ENCODE peak calls at places on chromosome 20, in five cellular contexts. I, D, B, R and L are unnamed samples.

GRCh38 chr20:57960803-57961575 is 251.2 kb upstream of the PMEPA1 start:
- DNase-seq in B (no peak), R (no peak), I (no peak), D (no peak), L (no peak)

GRCh38 chr20:25288291-25289181 is 40.7 kb downstream of the PYGB start:
- DNase-seq in R (no peak), I (peak; percentile 60), D (no peak), B (peak; percentile 36), L (no peak)

GRCh38 chr20:13545755-13546154 is 93.0 kb downstream of the TASP1 start:
- DNase-seq in I (no peak), D (no peak), B (no peak), R (no peak), L (no peak)

GRCh38 chr20:9285617-9286016 is 216.7 kb downstream of the PLCB4 start:
- DNase-seq in B (no peak), D (no peak), I (no peak), R (no peak), L (no peak)

GRCh38 chr20:35344354-35344837 is 52.2 kb upstream of the FAM83C start:
- DNase-seq in I (no peak), B (no peak), D (peak; percentile 57), R (no peak), L (no peak)

GRCh38 chr20:4449977-4450715 is 271.6 kb upstream of the PRND start:
- DNase-seq in B (no peak), R (no peak), I (no peak), D (no peak), L (no peak)

GRCh38 chr20:46353506-46354206 is 45.4 kb upstream of the CDH22 start:
- DNase-seq in R (no peak), B (no peak), I (no peak), D (no peak), L (no peak)

GRCh38 chr20:9400371-9401025 is 113.9 kb upstream of the LAMP5 start:
- DNase-seq in B (no peak), R (no peak), I (no peak), D (no peak), L (no peak)

GRCh38 chr20:59013959-59014608 is 5.1 kb upstream of the TUBB1 start:
- DNase-seq in D (no peak), B (peak; percentile 7), R (no peak), I (peak; percentile 33), L (no peak)

GRCh38 chr20:62702886-62703852 is 5.5 kb upstream of the NTSR1 start:
- DNase-seq in D (peak; percentile 99), I (peak; percentile 83), B (no peak), R (no peak), L (peak; percentile 73)

GRCh38 chr20:61976650-61977332 is 88.9 kb downstream of the TAF4 start:
- DNase-seq in D (no peak), I (no peak), B (no peak), R (no peak), L (no peak)

GRCh38 chr20:44615169-44615791 is 32.9 kb downstream of the PKIG start:
- DNase-seq in D (no peak), B (no peak), I (no peak), R (no peak), L (no peak)

GRCh38 chr20:49029203-49029602 is 16.9 kb upstream of the CSE1L start:
- DNase-seq in D (no peak), I (no peak), R (no peak), B (no peak), L (no peak)

GRCh38 chr20:53828673-53829085 is 235.0 kb upstream of the ZNF217 start:
- DNase-seq in D (peak; percentile 80), I (peak; percentile 69), R (no peak), B (no peak), L (peak; percentile 27)

GRCh38 chr20:14219801-14220461 is 117.5 kb downstream of the FLRT3 start:
- DNase-seq in R (no peak), B (no peak), D (peak; percentile 51), I (peak; percentile 48), L (peak; percentile 49)

GRCh38 chr20:13061381-13061780 is 52.6 kb downstream of the SPTLC3 start:
- DNase-seq in I (no peak), R (no peak), D (peak; percentile 26), B (no peak), L (no peak)

GRCh38 chr20:46580613-46581012 is 30.2 kb upstream of the OCSTAMP start:
- DNase-seq in B (no peak), R (no peak), D (no peak), I (peak; percentile 19), L (no peak)

GRCh38 chr20:25372584-25373336 is 17.9 kb downstream of the ABHD12 start:
- DNase-seq in R (no peak), I (no peak), B (no peak), D (peak; percentile 35), L (no peak)

GRCh38 chr20:1811621-1812498 is 83.3 kb upstream of the SIRPA start:
- DNase-seq in R (no peak), D (no peak), I (no peak), B (no peak), L (peak; percentile 47)

GRCh38 chr20:637559-637958 is 15.4 kb downstream of the SRXN1 start:
- DNase-seq in I (no peak), R (no peak), B (no peak), D (no peak), L (no peak)

GRCh38 chr20:35891375-35891774 is 62.9 kb downstream of the SCAND1 start:
- DNase-seq in R (no peak), B (no peak), D (no peak), I (no peak), L (no peak)

GRCh38 chr20:61780066-61780465 is 285.6 kb downstream of the TAF4 start:
- DNase-seq in B (no peak), I (no peak), R (no peak), D (no peak), L (no peak)

GRCh38 chr20:13868331-13868730 is 83.5 kb downstream of the NDUFAF5 start:
- DNase-seq in R (no peak), D (no peak), B (no peak), I (no peak), L (no peak)

GRCh38 chr20:44761423-44761822 is 15.8 kb downstream of the KCNK15 start:
- DNase-seq in R (no peak), I (no peak), B (no peak), D (no peak), L (no peak)

GRCh38 chr20:63177785-63178444 is 38.0 kb downstream of the YTHDF1 start:
- DNase-seq in B (no peak), I (no peak), R (no peak), D (no peak), L (no peak)

GRCh38 chr20:16061394-16061793 is 511.9 kb downstream of the KIF16B start:
- DNase-seq in R (no peak), I (no peak), B (no peak), D (no peak), L (no peak)

GRCh38 chr20:50111120-50111828 is 1.7 kb downstream of the UBE2V1 start:
- DNase-seq in D (peak; percentile 89), B (no peak), I (no peak), R (no peak), L (no peak)

GRCh38 chr20:15061061-15061430 is 723.6 kb upstream of the FLRT3 start:
- DNase-seq in I (no peak), B (no peak), R (no peak), D (no peak), L (no peak)

GRCh38 chr20:50313223-50313820 is 122.7 kb downstream of the CEBPB start:
- DNase-seq in I (no peak), D (peak; percentile 89), R (no peak), B (no peak), L (no peak)

GRCh38 chr20:57398231-57398821 is 7.1 kb downstream of the RBM38 start:
- DNase-seq in D (no peak), R (no peak), I (peak; percentile 89), B (peak; percentile 98), L (no peak)

DNA sequence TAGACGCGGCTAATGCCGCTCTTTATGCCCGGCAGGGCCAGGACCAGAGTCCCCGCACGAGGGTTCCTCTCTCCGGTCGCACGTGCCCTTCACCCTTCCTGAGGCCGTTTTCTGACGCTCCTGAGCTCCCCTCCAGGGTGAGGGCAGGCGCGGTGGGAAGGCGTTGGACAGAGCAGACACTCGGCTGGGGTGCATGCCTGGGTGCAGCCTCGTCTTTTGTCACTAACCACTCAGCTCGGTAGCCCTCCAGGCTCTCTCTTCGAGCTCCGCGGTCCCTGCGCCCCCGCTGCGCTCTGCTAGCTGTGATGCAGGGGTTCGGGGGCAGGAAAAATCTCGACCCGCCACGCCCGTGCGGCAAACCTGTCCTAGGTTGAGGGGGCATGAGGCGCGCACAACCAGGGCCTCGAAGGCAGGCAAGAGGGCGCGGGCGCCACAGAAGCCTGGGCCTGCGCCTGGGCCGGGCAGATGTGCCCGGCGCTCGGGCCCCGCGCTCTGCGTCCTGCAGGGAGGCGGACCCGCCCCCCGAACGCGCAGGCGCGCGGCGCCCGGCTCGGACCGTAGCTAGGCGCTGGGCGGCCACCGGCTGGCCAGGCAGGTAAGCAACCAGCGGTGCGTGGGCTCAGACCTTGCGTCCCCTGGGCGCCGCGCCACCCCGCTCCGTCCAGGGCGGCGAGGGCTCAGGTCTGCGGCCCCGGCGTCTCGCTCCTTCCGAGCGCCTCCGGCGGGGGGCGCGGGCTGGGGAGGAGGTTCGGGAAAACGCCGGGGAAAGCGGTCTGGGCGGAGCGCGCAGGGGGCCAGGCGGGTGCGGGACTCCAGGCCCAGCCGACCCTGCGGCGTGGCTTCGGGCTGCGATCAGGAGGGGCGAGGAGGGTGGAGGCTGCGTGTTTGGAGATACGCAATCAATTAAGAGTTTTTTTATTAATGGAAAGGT is at the start of gene L3MBTL1:
- DNase-seq in D (peak; percentile 90), I (no peak), R (peak; percentile 70), B (no peak), L (peak; percentile 89)
- TF ChIP-seq CTCF in D (peak; percentile 31), I (no peak), R (no peak), B (no peak), L (no peak)

DNA sequence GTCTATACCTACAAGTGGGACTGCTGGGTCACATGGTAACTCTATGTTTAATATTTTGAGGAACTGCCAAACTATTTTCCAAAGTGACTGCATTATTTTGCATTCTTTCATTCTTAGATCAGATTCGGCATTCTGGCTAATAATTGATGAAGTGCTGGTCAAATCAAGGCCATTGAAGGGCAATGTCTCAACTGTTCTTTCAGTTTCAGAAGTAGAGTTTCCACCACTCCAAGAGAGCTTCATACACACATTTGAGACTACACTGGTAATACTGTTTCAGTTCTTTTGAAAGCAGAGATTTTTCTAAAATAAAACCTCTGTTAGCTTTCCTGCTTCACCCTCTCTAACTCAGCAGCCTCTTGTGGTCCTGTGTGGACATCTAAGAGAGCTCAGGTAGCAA is 154.5 kb downstream of the CFAP61 start:
- DNase-seq in I (no peak), R (no peak), D (no peak), B (no peak), L (no peak)
- TF ChIP-seq CTCF in I (no peak), R (no peak), D (no peak), B (no peak), L (no peak)

DNA sequence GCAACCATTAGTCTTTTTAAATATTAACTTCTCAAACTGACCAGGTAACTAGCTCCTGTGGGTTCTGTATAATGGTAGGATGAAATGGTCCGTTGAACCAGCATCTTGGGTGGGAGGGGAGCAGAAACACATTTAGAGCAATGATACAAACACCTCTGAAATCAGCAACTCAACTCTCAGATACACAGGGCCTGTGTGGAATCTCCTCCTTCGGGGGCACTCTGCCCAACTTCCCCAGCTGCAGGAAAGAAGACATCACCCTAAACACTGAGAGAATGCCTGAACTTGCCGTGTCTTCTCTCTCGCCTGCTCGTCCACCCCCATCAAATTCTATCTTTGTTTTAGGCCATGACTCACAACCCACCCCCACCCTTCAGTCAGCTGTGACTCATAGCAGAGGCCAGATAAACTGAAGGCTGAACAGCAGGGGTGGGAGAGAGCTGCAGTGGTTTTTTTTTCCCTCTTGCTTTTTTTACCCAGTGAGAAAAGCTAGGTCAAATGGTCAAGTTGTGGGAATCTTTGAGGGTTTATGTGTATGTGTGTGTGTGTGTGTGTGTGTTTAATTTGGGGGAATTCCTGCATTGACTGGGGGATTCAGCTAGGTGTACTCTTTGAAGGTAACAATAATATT is 593.4 kb upstream of the JAG1 start:
- DNase-seq in B (no peak), I (no peak), D (peak; percentile 99), R (peak; percentile 62), L (peak; percentile 52)
- TF ChIP-seq CTCF in B (no peak), I (no peak), D (no peak), R (no peak), L (no peak)

GRCh38 chr20:23166563-23166962 is 80.4 kb upstream of the CD93 start:
- DNase-seq in B (no peak), R (no peak), D (no peak), I (no peak), L (no peak)
- TF ChIP-seq CTCF in B (no peak), R (no peak), D (no peak), I (no peak), L (no peak)